ENCODE peak calls at places on chromosomes 1 and 21, in six cellular contexts. R is WTC11; E is activated CD4-positive, alpha-beta T cell treated with anti-CD3 and anti-CD28 coated beads, Interleukin-2, amount 10 ng/mL, durations not matched to agents 7 days and 5 days; T is Jurkat, Clone E6-1; I is GM10248; W is fibroblast of lung. Z is an unnamed sample.

GRCh38 chr1:41009466-41009865 is 12.1 kb downstream of the SLFNL1 start:
- DNase-seq in R (no peak), E (no peak), T (no peak), I (no peak), W (peak; percentile 35), Z (no peak)

GRCh38 chr1:198934901-198935301 is 296.1 kb downstream of the PTPRC start:
- DNase-seq in R (no peak), E (peak; percentile 80), T (peak; percentile 97), I (no peak), W (peak; percentile 68), Z (peak; percentile 28)

GRCh38 chr1:89640440-89640839 is 7.5 kb downstream of the LRRC8C start:
- DNase-seq in R (no peak), E (no peak), T (no peak), I (no peak), W (peak; percentile 22), Z (no peak)

GRCh38 chr1:240027059-240027462 is 64.6 kb upstream of the FMN2 start:
- DNase-seq in R (peak; percentile 52), E (peak; percentile 26), T (peak; percentile 32), I (peak; percentile 23), W (peak; percentile 41), Z (peak; percentile 65)

GRCh38 chr1:183024352-183025337 is 1.4 kb downstream of the LAMC1 start:
- DNase-seq in R (no peak), E (no peak), T (no peak), I (no peak), W (no peak), Z (no peak)

GRCh38 chr1:209512821-209513220 is 70.7 kb upstream of the CAMK1G start:
- DNase-seq in R (no peak), E (no peak), T (no peak), I (no peak), W (no peak), Z (no peak)

GRCh38 chr1:109931189-109931672 is 20.6 kb downstream of the CSF1 start:
- DNase-seq in R (peak; percentile 95), E (no peak), T (no peak), I (no peak), W (peak; percentile 80), Z (peak; percentile 87)

GRCh38 chr1:59509341-59509869 is 212.5 kb downstream of the FGGY start:
- DNase-seq in R (no peak), E (no peak), T (no peak), I (no peak), W (no peak), Z (no peak)

GRCh38 chr1:26350701-26351590 is 3.0 kb downstream of the CRYBG2 start:
- DNase-seq in R (no peak), E (no peak), T (no peak), I (no peak), W (peak; percentile 27), Z (peak; percentile 42)

GRCh38 chr1:46153732-46154131 is 21.2 kb upstream of the TSPAN1 start:
- DNase-seq in R (no peak), E (no peak), T (no peak), I (no peak), W (peak; percentile 39), Z (peak; percentile 46)

GRCh38 chr1:169484107-169484506 is 1.6 kb downstream of the SLC19A2 start:
- DNase-seq in R (no peak), E (no peak), T (no peak), I (no peak), W (no peak), Z (no peak)

GRCh38 chr1:200275415-200275814 is 134.4 kb downstream of the ZNF281 start:
- DNase-seq in R (no peak), E (no peak), T (no peak), I (no peak), W (no peak), Z (no peak)

GRCh38 chr1:186014370-186015030 is 280.3 kb downstream of the HMCN1 start:
- DNase-seq in R (no peak), E (no peak), T (no peak), I (no peak), W (peak; percentile 84), Z (no peak)

GRCh38 chr1:86516366-86516765 is 30.5 kb upstream of the CLCA4 start:
- DNase-seq in R (no peak), E (no peak), T (no peak), I (no peak), W (no peak), Z (peak; percentile 4)

GRCh38 chr1:238061967-238062613 is 171.4 kb upstream of the ZP4 start:
- DNase-seq in R (no peak), E (no peak), T (no peak), I (no peak), W (peak; percentile 86), Z (peak; percentile 5)

GRCh38 chr1:199223936-199224335 is 585.1 kb downstream of the PTPRC start:
- DNase-seq in R (no peak), E (no peak), T (no peak), I (no peak), W (no peak), Z (peak; percentile 60)

GRCh38 chr1:29708381-29708780 is 472.1 kb downstream of the PTPRU start:
- DNase-seq in R (no peak), E (no peak), T (no peak), I (no peak), W (peak; percentile 50), Z (peak; percentile 50)

GRCh38 chr1:21677168-21677567 is 8.0 kb upstream of the RAP1GAP start:
- DNase-seq in R (no peak), E (no peak), T (no peak), I (no peak), W (no peak), Z (no peak)

GRCh38 chr1:6094801-6095505 is 49.3 kb downstream of the KCNAB2 start:
- DNase-seq in R (no peak), E (no peak), T (no peak), I (no peak), W (no peak), Z (no peak)

GRCh38 chr1:66613187-66613586 is 79.2 kb downstream of the SGIP1 start:
- DNase-seq in R (no peak), E (no peak), T (no peak), I (no peak), W (no peak), Z (peak; percentile 21)

GRCh38 chr1:6424619-6425593 is at the start of gene ESPN:
- DNase-seq in R (no peak), E (no peak), T (no peak), I (peak; percentile 67), W (no peak), Z (no peak)

GRCh38 chr1:33872681-33873080 is 8.8 kb downstream of the HMGB4 start:
- DNase-seq in R (no peak), E (no peak), T (no peak), I (no peak), W (peak; percentile 73), Z (no peak)

GRCh38 chr1:239997515-239998311 is 94.0 kb upstream of the FMN2 start:
- DNase-seq in R (peak; percentile 65), E (no peak), T (no peak), I (no peak), W (peak; percentile 11), Z (no peak)

GRCh38 chr21:38440746-38441145 is 57.5 kb downstream of the ERG start:
- DNase-seq in R (no peak), E (no peak), T (no peak), I (no peak), W (peak; percentile 97), Z (peak; percentile 25)

GRCh38 chr1:13960376-13960987 is 260.5 kb downstream of the PRDM2 start:
- DNase-seq in R (peak; percentile 82), E (peak; percentile 65), T (peak; percentile 35), I (peak; percentile 75), W (peak; percentile 20), Z (peak; percentile 32)

GRCh38 chr21:37413553-37414291 is 47.1 kb downstream of the DYRK1A start:
- DNase-seq in R (no peak), E (no peak), T (no peak), I (no peak), W (no peak), Z (no peak)

GRCh38 chr1:231040019-231040799 is at the start of gene FAM89A:
- DNase-seq in R (peak; percentile 38), E (peak; percentile 68), T (no peak), I (peak; percentile 89), W (no peak), Z (no peak)

GRCh38 chr1:226938903-226939438 is 1.1 kb upstream of the COQ8A start:
- DNase-seq in R (no peak), E (no peak), T (peak; percentile 21), I (no peak), W (peak; percentile 50), Z (peak; percentile 45)

GRCh38 chr1:158983235-158983634 is 26.5 kb upstream of the IFI16 start:
- DNase-seq in R (no peak), E (no peak), T (no peak), I (no peak), W (no peak), Z (no peak)

GRCh38 chr1:90800012-90800717 is 83.1 kb upstream of the BARHL2 start:
- DNase-seq in R (no peak), E (no peak), T (no peak), I (no peak), W (no peak), Z (no peak)

GRCh38 chr1:61079898-61080336 is 2.4 kb upstream of the NFIA start:
- DNase-seq in R (peak; percentile 74), E (no peak), T (peak; percentile 56), I (no peak), W (peak; percentile 69), Z (peak; percentile 82)

GRCh38 chr1:168121314-168122029 is 15.3 kb downstream of the GPR161 start:
- DNase-seq in R (no peak), E (no peak), T (no peak), I (no peak), W (peak; percentile 87), Z (peak; percentile 73)

Z was measured in LHCN-M2.